ENCODE peak calls at places on chromosomes 13 and 19, in five cellular contexts. O is suprapubic skin, H is K562, V is SK-N-SH, X is GM12878. S is an unnamed sample.
A peak's percentile ranks its signal among the peaks of the same experiment; 100 is the strongest.

GRCh38 chr19:41940443-41941409 is 12.5 kb upstream of the ERFL start:
- DNase-seq in V (peak; percentile 69), H (peak; percentile 49), O (no peak), X (no peak), S (peak; percentile 83)

GRCh38 chr13:100300708-100301107 is 211.8 kb downstream of the PCCA start:
- DNase-seq in O (no peak), X (no peak), V (no peak), H (no peak), S (no peak)

GRCh38 chr13:73820688-73821087 is 313.5 kb downstream of the KLF12 start:
- DNase-seq in H (no peak), V (no peak), X (no peak), O (no peak), S (no peak)

GRCh38 chr19:5080030-5080644 is 111.2 kb downstream of the KDM4B start:
- DNase-seq in O (no peak), V (peak; percentile 95), X (no peak), H (no peak), S (peak; percentile 44)

GRCh38 chr13:30120133-30120822 is 187.1 kb downstream of the KATNAL1 start:
- DNase-seq in V (no peak), X (no peak), H (no peak), O (no peak), S (no peak)

GRCh38 chr19:7191946-7192691 is 102.1 kb downstream of the INSR start:
- DNase-seq in H (no peak), X (no peak), V (no peak), O (no peak), S (peak; percentile 31)

GRCh38 chr13:75870397-75870801 is 234.3 kb downstream of the LMO7 start:
- DNase-seq in V (peak; percentile 46), X (no peak), H (peak; percentile 26), O (no peak), S (no peak)

GRCh38 chr13:93230466-93230865 is 3.9 kb downstream of the GPC6 start:
- DNase-seq in H (no peak), O (no peak), X (no peak), V (no peak), S (no peak)

GRCh38 chr13:45786293-45786920 is 65.1 kb downstream of the SIAH3 start:
- DNase-seq in O (no peak), V (peak; percentile 34), H (no peak), X (no peak), S (no peak)

GRCh38 chr13:97491452-97491851 is 57.5 kb downstream of the RAP2A start:
- DNase-seq in V (no peak), H (no peak), O (no peak), X (no peak), S (no peak)

DNA sequence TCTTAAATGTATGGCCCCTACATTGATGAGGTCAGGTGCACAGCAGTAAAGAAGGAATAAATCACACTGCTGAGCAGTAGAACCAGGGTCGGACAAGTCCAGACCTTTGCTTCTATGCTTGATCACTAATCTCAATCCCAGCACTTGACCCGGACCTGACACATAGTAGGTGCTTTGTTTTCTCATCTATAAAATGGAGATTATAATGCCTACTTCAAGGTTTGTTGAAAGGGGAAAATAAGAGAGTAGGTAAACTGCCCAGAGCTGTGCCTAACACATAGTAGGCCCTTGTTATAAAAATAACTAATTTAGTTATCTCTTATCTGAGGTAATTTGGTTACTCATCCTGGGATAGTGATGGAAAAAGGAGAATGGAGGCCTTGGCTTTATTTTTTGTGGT is 125.0 kb downstream of the RXFP2 start:
- DNase-seq in V (no peak), H (no peak), O (no peak), X (no peak), S (no peak)
- TF ChIP-seq POLR2AphosphoS5 in V (no peak), H (no peak), O (no peak), X (no peak), S (no peak)

DNA sequence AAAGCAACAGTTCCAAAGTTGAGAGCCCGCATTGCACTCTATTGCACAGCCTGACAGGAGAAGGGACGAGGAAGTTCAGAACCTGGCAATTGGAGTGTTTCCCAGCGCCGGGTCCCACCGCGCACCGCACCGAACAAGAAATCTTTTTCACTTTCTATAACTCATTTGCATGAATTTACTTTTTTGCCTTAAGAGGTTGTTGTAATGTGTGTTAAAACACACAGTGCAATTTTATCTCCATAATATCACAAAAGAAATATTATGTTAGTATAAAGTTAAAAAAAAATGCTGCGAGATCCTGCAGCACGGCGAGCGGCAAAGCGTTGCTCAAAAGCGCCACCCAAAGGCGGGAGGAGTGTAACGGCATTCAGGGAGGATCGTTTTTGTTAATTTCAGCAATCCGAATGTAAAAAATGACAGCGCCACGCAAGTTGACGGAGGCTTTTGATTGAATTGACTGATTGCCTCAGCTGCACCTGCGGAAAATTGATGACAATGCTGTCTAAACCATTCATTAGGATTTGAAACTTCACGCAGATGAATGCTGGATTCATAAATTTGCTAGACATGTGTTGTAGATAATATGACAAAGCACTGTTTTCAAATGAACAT is 303.6 kb upstream of the ZNF507 start:
- DNase-seq in X (no peak), V (peak; percentile 72), O (no peak), H (peak; percentile 59), S (peak; percentile 39)
- TF ChIP-seq EP300 in X (no peak), V (no peak), O (no peak), H (no peak), S (no peak)

DNA sequence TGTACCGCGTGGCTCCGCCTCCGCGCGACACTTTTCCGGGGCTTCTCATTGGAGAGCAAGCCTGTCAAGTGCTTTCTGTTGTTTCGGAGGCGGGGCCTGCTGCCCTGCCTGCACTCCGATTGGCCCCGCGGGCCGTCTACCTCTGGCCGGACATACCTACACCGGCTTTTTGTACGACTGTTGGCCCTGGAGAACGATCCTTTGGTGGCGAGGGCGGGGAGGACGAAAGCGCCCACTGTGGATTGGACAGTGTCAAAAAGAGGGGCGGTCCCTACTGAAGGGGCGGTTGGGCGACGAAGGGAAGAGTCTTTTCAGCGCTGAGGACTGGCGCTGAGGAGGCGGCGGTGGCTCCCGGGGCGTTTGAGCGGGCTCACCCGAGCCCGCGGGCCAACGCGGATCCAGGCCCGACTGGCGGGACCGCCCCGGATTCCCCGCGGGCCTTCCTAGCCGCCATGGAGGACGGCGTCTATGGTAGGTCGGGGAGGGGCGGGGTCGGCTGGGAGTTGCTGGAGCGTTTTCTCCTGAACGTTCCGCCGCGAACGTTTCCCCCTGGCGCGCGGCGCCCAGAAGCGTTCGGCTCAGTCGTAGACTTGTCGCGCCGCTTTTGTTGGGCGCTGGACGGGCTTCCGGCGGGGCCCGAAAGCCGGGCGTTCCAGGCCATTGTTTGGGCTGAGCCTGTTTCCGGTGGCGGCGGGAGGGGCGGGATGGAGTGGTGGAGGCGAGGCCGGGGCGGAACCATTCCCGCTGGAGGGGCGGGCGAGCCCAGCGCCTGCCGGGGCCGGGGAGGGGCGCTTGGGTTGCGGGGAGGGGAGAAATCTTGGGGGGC is at the start of gene CYTH2:
- DNase-seq in H (peak; percentile 98), X (peak; percentile 99), O (peak; percentile 93), V (peak; percentile 95), S (peak; percentile 99)
- TF ChIP-seq POLR2AphosphoS5 in H (peak; percentile 86), X (peak; percentile 90), O (no peak), V (peak; percentile 94), S (peak; percentile 88)

DNA sequence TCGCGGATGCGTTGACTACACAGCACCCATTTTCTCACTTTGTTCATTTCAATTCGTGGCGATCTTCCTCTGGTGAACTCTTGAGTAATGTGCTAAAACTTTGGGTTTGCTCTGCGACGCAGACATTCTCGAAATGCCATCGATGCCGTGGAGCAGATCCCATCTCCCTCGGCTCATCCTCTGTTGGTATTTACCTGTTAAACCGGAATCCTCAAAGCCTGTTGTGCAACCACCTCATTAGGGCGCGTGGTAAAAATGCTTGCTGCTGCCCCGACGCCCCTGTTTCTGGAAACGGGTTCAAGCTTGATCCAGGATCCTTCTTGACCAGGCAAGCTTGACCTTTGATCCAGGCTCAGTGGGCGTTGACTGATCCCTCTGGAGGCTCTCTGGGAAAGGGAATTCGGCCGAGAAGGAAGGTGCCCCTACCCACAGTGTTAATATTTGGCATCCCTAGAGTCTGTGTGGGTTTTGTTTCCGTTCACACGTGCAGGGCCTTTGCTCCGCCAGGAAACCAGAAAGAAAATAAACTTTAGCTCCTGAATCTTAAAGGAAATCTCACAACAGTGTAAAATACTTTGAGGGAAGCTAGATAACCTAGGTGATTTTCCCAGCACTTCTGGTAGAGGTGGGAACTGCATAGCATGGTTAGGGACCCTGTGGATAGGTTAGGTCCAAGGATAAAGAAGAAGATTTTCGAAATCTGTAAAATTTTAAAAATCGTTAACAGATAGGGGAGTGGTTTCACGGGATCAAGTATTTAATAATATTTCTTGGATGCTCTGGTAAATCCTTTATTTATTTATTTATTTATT is 1.0 kb downstream of the LSM14A start:
- DNase-seq in X (no peak), V (peak; percentile 36), O (no peak), H (peak; percentile 21), S (peak; percentile 40)
- TF ChIP-seq EP300 in X (no peak), V (no peak), O (no peak), H (no peak), S (no peak)

GRCh38 chr13:33349996-33350826 is 64.7 kb upstream of the STARD13 start:
- DNase-seq in V (peak; percentile 79), O (no peak), X (no peak), H (no peak), S (peak; percentile 93)
- TF ChIP-seq POLR2AphosphoS5 in V (no peak), O (no peak), X (no peak), H (no peak), S (peak; percentile 9)

GRCh38 chr19:55258828-55259539 is at the start of gene PPP6R1:
- DNase-seq in O (peak; percentile 98), V (peak; percentile 100), X (peak; percentile 97), H (peak; percentile 99), S (peak; percentile 99)
- TF ChIP-seq EP300 in O (no peak), V (peak; percentile 74), X (peak; percentile 5), H (peak; percentile 86), S (no peak)

DNA sequence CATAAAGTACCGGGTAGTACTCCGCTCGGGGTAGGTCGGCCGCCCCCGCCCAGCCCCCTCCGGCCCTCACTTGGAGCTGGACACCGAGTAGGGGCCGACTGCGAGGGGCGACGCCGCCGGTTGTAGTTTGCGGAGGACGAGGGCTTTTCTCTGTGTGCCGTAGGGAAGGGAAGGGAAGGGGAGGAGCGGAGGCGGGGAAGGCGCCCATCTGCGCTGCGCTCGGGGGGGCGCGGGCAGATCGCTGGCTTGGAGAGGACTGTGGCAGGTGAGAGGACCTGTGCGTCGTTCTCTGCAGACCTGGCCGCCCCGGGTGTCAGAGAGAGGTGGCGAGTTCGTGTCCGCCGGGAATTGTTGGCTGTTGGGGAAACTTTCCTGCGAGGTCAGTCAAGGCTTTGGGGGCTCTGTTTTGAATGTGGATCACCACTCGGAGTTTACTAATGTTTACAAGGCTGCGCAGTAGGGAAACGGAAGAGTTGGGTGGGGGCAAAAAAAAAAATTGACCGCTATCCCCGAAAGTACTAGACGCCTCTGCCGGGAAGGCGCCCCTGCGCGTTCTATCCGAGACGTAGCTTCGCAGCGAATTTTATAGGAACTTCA is 1.4 kb downstream of the ING1 start:
- DNase-seq in V (no peak), O (peak; percentile 88), H (no peak), X (no peak), S (peak; percentile 70)
- TF ChIP-seq POLR2AphosphoS5 in V (peak; percentile 100), O (peak; percentile 98), H (peak; percentile 98), X (peak; percentile 100), S (peak; percentile 99)

DNA sequence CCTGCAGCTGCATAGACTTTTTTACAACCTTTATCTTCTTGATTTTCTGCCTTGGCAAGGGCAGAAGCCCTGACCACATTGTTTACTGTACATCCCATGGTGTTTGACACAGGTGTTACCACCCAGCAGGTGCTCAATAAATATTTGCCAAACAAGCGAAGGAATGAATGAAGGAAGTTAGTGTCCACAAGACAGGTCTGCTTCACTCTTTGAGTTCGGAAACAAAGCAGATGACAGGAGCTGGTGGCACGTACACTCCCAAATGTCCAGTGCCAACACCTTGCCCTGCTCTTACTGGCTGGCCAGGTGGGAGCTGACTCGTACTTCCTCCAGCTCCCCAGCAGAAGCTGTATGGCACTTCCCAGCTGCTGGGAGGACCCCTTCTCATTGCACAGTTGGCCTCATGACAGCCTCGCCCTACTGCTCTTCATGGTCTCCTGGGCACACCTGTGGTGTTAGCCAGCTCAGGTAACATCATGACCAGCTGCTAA is 22.0 kb upstream of the MUC16 start:
- DNase-seq in V (no peak), X (no peak), H (no peak), O (no peak), S (no peak)
- TF ChIP-seq EP300 in V (no peak), X (no peak), H (no peak), O (no peak), S (no peak)

GRCh38 chr19:15812059-15812722 is 3.3 kb downstream of the OR10H1 start:
- DNase-seq in V (no peak), H (no peak), O (no peak), X (no peak), S (no peak)
- TF ChIP-seq POLR2AphosphoS5 in V (no peak), H (no peak), O (no peak), X (no peak), S (no peak)

S was measured in upper lobe of left lung.